ENCODE peak calls at places on chromosomes 1 and 21, in eight cellular contexts. T, M, K, V, F, A, L and R are unnamed samples.

GRCh38 chr1:93960641-93961147 is 51.5 kb upstream of the GCLM start:
- DNase-seq in K (no peak), M (no peak), V (peak; percentile 37), A (no peak), L (peak; percentile 36), T (no peak), F (peak; percentile 43), R (no peak)

GRCh38 chr21:35189077-35189863 is 140.2 kb upstream of the RUNX1 start:
- DNase-seq in L (no peak), V (no peak), F (no peak), K (no peak), M (no peak), T (no peak), A (no peak), R (no peak)

GRCh38 chr1:25642710-25643109 is 26.1 kb downstream of the MAN1C1 start:
- DNase-seq in L (peak; percentile 55), A (peak; percentile 59), V (no peak), T (no peak), K (peak; percentile 82), M (no peak), F (no peak), R (no peak)

GRCh38 chr1:216310776-216311175 is 112.5 kb downstream of the USH2A start:
- DNase-seq in A (no peak), F (no peak), L (peak; percentile 12), K (peak; percentile 54), V (no peak), M (peak; percentile 86), T (no peak), R (no peak)

GRCh38 chr1:201155354-201155753 is 1.1 kb upstream of the TMEM9 start:
- DNase-seq in M (no peak), A (no peak), L (no peak), V (no peak), T (no peak), K (no peak), F (no peak), R (no peak)

GRCh38 chr21:40685121-40685630 is 161.8 kb downstream of the DSCAM start:
- DNase-seq in M (no peak), V (no peak), A (no peak), T (no peak), K (no peak), L (no peak), F (no peak), R (no peak)

GRCh38 chr1:156097499-156098178 is 15.4 kb upstream of the MEX3A start:
- DNase-seq in F (no peak), M (no peak), L (no peak), T (no peak), V (no peak), A (no peak), K (no peak), R (no peak)

GRCh38 chr1:101043776-101044175 is 18.2 kb upstream of the DPH5 start:
- DNase-seq in V (no peak), F (no peak), K (no peak), L (no peak), T (no peak), A (no peak), M (peak; percentile 25), R (no peak)

GRCh38 chr21:39537571-39537970 is 75.2 kb upstream of the B3GALT5 start:
- DNase-seq in K (no peak), F (no peak), A (no peak), T (no peak), V (no peak), M (no peak), L (no peak), R (no peak)

GRCh38 chr1:46675549-46676314 is 4.1 kb downstream of the TEX38 start:
- DNase-seq in M (no peak), T (no peak), L (no peak), K (no peak), F (no peak), A (no peak), V (no peak), R (no peak)

GRCh38 chr1:36734356-36734755 is 251.6 kb upstream of the CSF3R start:
- DNase-seq in M (no peak), L (no peak), K (peak; percentile 6), T (no peak), V (no peak), F (no peak), A (no peak), R (no peak)

GRCh38 chr1:224733021-224733911 is 117.1 kb downstream of the CNIH3 start:
- DNase-seq in M (peak; percentile 89), V (peak; percentile 20), A (no peak), L (no peak), T (no peak), F (peak; percentile 9), K (no peak), R (no peak)

GRCh38 chr1:6016191-6016865 is 24.1 kb upstream of the NPHP4 start:
- DNase-seq in F (no peak), M (peak; percentile 82), T (no peak), K (no peak), L (no peak), A (no peak), V (no peak), R (no peak)

GRCh38 chr1:57450981-57451380 is 27.1 kb upstream of the DAB1 start:
- DNase-seq in V (no peak), F (no peak), K (no peak), M (no peak), A (no peak), L (no peak), T (no peak), R (no peak)

GRCh38 chr1:97271906-97272788 is 550.6 kb downstream of the PTBP2 start:
- DNase-seq in F (no peak), K (no peak), L (no peak), A (no peak), T (no peak), M (peak; percentile 28), V (no peak), R (no peak)

GRCh38 chr21:41903559-41904351 is 24.6 kb upstream of the PRDM15 start:
- DNase-seq in V (no peak), T (no peak), F (no peak), K (no peak), L (no peak), M (no peak), A (no peak), R (no peak)

GRCh38 chr1:176826265-176826664 is 338.2 kb downstream of the ASTN1 start:
- DNase-seq in L (no peak), V (no peak), M (no peak), F (no peak), T (no peak), A (no peak), K (no peak), R (no peak)

GRCh38 chr1:198364471-198364870 is 176.0 kb downstream of the ATP6V1G3 start:
- DNase-seq in K (no peak), A (no peak), V (no peak), F (no peak), M (no peak), L (no peak), T (no peak), R (no peak)

GRCh38 chr1:176466514-176466913 is 3.5 kb downstream of the PAPPA2 start:
- DNase-seq in T (no peak), V (no peak), F (peak; percentile 19), K (no peak), A (no peak), M (peak; percentile 43), L (no peak), R (no peak)

GRCh38 chr1:9549955-9550546 is 10.8 kb downstream of the SLC25A33 start:
- DNase-seq in M (no peak), F (peak; percentile 97), L (no peak), K (no peak), T (no peak), V (no peak), A (no peak), R (no peak)

GRCh38 chr1:9539829-9540550 is 725 bp downstream of the SLC25A33 start:
- DNase-seq in T (peak; percentile 32), L (peak; percentile 58), M (peak; percentile 47), A (peak; percentile 28), V (peak; percentile 71), K (peak; percentile 69), F (no peak), R (peak; percentile 53)

GRCh38 chr1:9539165-9539828 is at the start of gene SLC25A33:
- DNase-seq in M (peak; percentile 97), L (peak; percentile 99), V (peak; percentile 99), T (peak; percentile 95), K (peak; percentile 98), A (peak; percentile 95), F (peak; percentile 92), R (peak; percentile 98)

GRCh38 chr1:9542425-9542824 is 3.2 kb downstream of the SLC25A33 start:
- DNase-seq in F (peak; percentile 66), M (peak; percentile 34), T (no peak), L (peak; percentile 28), V (peak; percentile 43), A (no peak), K (no peak), R (no peak)

DNA sequence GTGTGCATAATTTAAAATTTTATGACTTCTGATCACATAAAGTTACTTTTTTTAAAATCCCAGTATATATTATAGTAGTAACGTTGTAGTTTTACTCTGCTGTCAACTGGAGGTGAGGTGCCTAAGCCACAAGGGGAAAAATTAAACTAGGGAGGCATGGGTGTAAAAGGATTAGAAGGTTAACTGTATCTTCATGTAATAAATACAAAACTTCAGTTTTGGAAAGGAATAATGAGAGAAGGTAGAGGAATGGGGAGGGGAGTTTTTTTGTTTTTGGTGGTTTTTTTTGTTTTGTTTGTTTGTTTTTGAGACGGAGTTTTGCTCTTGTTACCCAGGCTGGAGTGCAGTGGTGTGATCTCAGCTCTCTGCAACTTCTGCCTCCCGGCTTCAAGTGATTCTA is 5.7 kb downstream of the SLC25A33 start:
- DNase-seq in K (no peak), L (no peak), M (no peak), F (no peak), V (no peak), T (no peak), A (no peak), R (no peak)
- H3K4me1 ChIP-seq in K (peaks cover 20% of the 10 kb centered on the region), L (peaks cover 7% of the 10 kb centered on the region), M (peaks cover 10% of the 10 kb centered on the region), F (peaks cover 87% of the 10 kb centered on the region), V (peaks cover 15% of the 10 kb centered on the region), T (peaks cover 3% of the 10 kb centered on the region), A (peaks cover 10% of the 10 kb centered on the region), R (peaks cover 24% of the 10 kb centered on the region)

GRCh38 chr1:161085165-161085564 is 4.2 kb downstream of the NECTIN4 start:
- DNase-seq in L (no peak), T (no peak), F (no peak), M (no peak), K (no peak), V (no peak), A (no peak), R (no peak)
- H3K4me1 ChIP-seq in L (peaks cover 8% of the 10 kb centered on the region), T (no peaks in the 10 kb centered on the region), F (peaks cover 38% of the 10 kb centered on the region), M (peaks cover 87% of the 10 kb centered on the region), K (peaks cover 14% of the 10 kb centered on the region), V (peaks cover 4% of the 10 kb centered on the region), A (no peaks in the 10 kb centered on the region), R (peaks cover 47% of the 10 kb centered on the region)

DNA sequence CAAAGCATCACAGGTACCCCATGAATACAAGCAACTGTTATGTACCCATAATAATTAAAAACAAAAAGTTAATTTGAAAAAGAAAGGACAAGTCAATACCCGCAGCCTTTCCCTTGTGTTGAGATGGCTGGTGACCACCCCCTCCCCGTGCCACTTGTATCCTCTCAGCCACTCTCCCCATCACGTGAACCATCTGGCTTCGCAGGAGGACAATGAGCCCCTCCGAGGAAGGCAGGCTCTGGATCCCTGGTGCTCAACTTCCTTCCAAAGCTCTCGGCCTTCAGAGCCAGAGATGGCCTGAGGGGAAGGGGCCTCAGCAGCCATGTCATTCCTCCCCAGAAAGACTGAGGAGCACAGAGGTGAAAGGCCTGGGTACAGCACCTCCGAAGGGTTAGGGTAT is 120.4 kb upstream of the RAB4A start:
- DNase-seq in T (no peak), M (no peak), V (no peak), K (no peak), A (no peak), L (no peak), F (no peak), R (no peak)
- H3K4me1 ChIP-seq in T (no peaks in the 10 kb centered on the region), M (no peaks in the 10 kb centered on the region), V (peaks cover 18% of the 10 kb centered on the region), K (no peaks in the 10 kb centered on the region), A (peaks cover 3% of the 10 kb centered on the region), L (no peaks in the 10 kb centered on the region), F (peaks cover 55% of the 10 kb centered on the region), R (peaks cover 5% of the 10 kb centered on the region)

GRCh38 chr1:169112241-169112640 is 5.8 kb downstream of the ATP1B1 start:
- DNase-seq in K (peak; percentile 57), A (no peak), L (peak; percentile 30), M (no peak), V (no peak), T (no peak), F (no peak), R (no peak)
- H3K4me1 ChIP-seq in K (peaks cover 59% of the 10 kb centered on the region), A (peaks cover 5% of the 10 kb centered on the region), L (peaks cover 36% of the 10 kb centered on the region), M (peaks cover 70% of the 10 kb centered on the region), V (peaks cover 49% of the 10 kb centered on the region), T (no peaks in the 10 kb centered on the region), F (peaks cover 82% of the 10 kb centered on the region), R (peaks cover 78% of the 10 kb centered on the region)